ENCODE peak calls at places on chromosomes 11 and 22, in four cellular contexts. J is GF-D8, S is psoas muscle, U is left ventricle myocardium inferior. K is an unnamed sample.
A peak's percentile ranks its signal among the peaks of the same experiment; 100 is the strongest.

GRCh38 chr22:24142241-24142640 is 39.0 kb upstream of the SUSD2 start:
- DNase-seq in J (no peak), S (no peak), U (no peak), K (no peak)

GRCh38 chr11:70314730-70315129 is 44.2 kb downstream of the PPFIA1 start:
- DNase-seq in J (peak; percentile 81), S (no peak), U (no peak), K (no peak)

GRCh38 chr11:111688028-111688427 is 78.2 kb downstream of the PPP2R1B start:
- DNase-seq in S (no peak), U (no peak), J (no peak), K (no peak)

GRCh38 chr11:75793966-75794365 is 21.0 kb upstream of the UVRAG start:
- DNase-seq in J (no peak), S (no peak), U (peak; percentile 42), K (no peak)

GRCh38 chr11:6315811-6316425 is 4.4 kb downstream of the CAVIN3 start:
- DNase-seq in U (peak; percentile 54), J (no peak), S (peak; percentile 47), K (peak; percentile 67)

GRCh38 chr22:35140879-35141745 is 75.2 kb downstream of the ISX start:
- DNase-seq in S (no peak), J (no peak), U (no peak), K (no peak)

GRCh38 chr11:20258496-20258895 is 98.2 kb upstream of the DBX1 start:
- DNase-seq in S (no peak), U (no peak), J (no peak), K (no peak)

GRCh38 chr22:36817429-36817783 is 571 bp upstream of the PVALB start:
- DNase-seq in J (no peak), S (no peak), U (no peak), K (no peak)

GRCh38 chr11:33490842-33491370 is 209.7 kb downstream of the C11orf91 start:
- DNase-seq in U (no peak), J (no peak), S (no peak), K (no peak)

GRCh38 chr11:118958577-118958976 is 2.5 kb downstream of the UPK2 start:
- DNase-seq in J (no peak), S (no peak), U (no peak), K (no peak)

GRCh38 chr22:31647516-31647915 is 14.5 kb downstream of the PISD start:
- DNase-seq in J (no peak), U (no peak), S (no peak), K (no peak)

GRCh38 chr11:90204832-90205646 is 17.8 kb downstream of the CHORDC1 start:
- DNase-seq in J (no peak), U (no peak), S (no peak), K (no peak)

GRCh38 chr11:33402066-33402465 is 144.9 kb downstream of the HIPK3 start:
- DNase-seq in S (no peak), J (no peak), U (no peak), K (no peak)

GRCh38 chr11:66970808-66971442 is 4.2 kb upstream of the C11orf86 start:
- DNase-seq in J (no peak), S (peak; percentile 47), U (no peak), K (no peak)

GRCh38 chr11:19577391-19577831 is 135.2 kb upstream of the NAV2 start:
- DNase-seq in S (no peak), U (peak; percentile 32), J (no peak), K (no peak)

GRCh38 chr11:35617687-35618496 is at the start of gene FJX1:
- DNase-seq in U (peak; percentile 57), J (no peak), S (peak; percentile 66), K (peak; percentile 73)